ENCODE peak calls at places on chromosome 2, in five cellular contexts. One of them, this sample, is unnamed.

GRCh38 chr2:191382801-191383200 is 137.6 kb downstream of the MYO1B start:
- DNase-seq in GM06990: no peak
- DNase-seq in activated T-cell treated with anti-CD3 and anti-CD28 coated beads, Interleukin-2, amount 50 U/mL, for 1 hour: no peak
- DNase-seq in activated T-helper 1 cell treated with Interleukin-2 at 50 U/mL for 16 hours: no peak
- DNase-seq in NCI-H460: peak
- DNase-seq in this sample: no peak

GRCh38 chr2:43370705-43371104 is 144.3 kb upstream of the ZFP36L2 start:
- DNase-seq in NCI-H460: no peak
- DNase-seq in GM06990: no peak
- DNase-seq in activated T-helper 1 cell treated with Interleukin-2 at 50 U/mL for 16 hours: no peak
- DNase-seq in activated T-cell treated with anti-CD3 and anti-CD28 coated beads, Interleukin-2, amount 50 U/mL, for 1 hour: no peak
- DNase-seq in this sample: no peak

GRCh38 chr2:69559696-69560482 is 83.7 kb downstream of the AAK1 start:
- DNase-seq in activated T-cell treated with anti-CD3 and anti-CD28 coated beads, Interleukin-2, amount 50 U/mL, for 1 hour: no peak
- DNase-seq in GM06990: no peak
- DNase-seq in activated T-helper 1 cell treated with Interleukin-2 at 50 U/mL for 16 hours: no peak
- DNase-seq in NCI-H460: peak
- DNase-seq in this sample: no peak

GRCh38 chr2:196314780-196315179 is 143.4 kb upstream of the STK17B start:
- DNase-seq in GM06990: no peak
- DNase-seq in activated T-helper 1 cell treated with Interleukin-2 at 50 U/mL for 16 hours: no peak
- DNase-seq in activated T-cell treated with anti-CD3 and anti-CD28 coated beads, Interleukin-2, amount 50 U/mL, for 1 hour: no peak
- DNase-seq in NCI-H460: no peak
- DNase-seq in this sample: no peak

GRCh38 chr2:210586381-210586780 is 30.0 kb downstream of the CPS1 start:
- DNase-seq in GM06990: no peak
- DNase-seq in NCI-H460: no peak
- DNase-seq in activated T-helper 1 cell treated with Interleukin-2 at 50 U/mL for 16 hours: no peak
- DNase-seq in activated T-cell treated with anti-CD3 and anti-CD28 coated beads, Interleukin-2, amount 50 U/mL, for 1 hour: no peak
- DNase-seq in this sample: no peak

GRCh38 chr2:189553689-189554088 is 26.9 kb downstream of the SLC40A1 start:
- DNase-seq in NCI-H460: no peak
- DNase-seq in GM06990: no peak
- DNase-seq in activated T-helper 1 cell treated with Interleukin-2 at 50 U/mL for 16 hours: no peak
- DNase-seq in activated T-cell treated with anti-CD3 and anti-CD28 coated beads, Interleukin-2, amount 50 U/mL, for 1 hour: no peak
- DNase-seq in this sample: no peak

GRCh38 chr2:127454595-127455565 is 36.7 kb downstream of the PROC start:
- DNase-seq in activated T-cell treated with anti-CD3 and anti-CD28 coated beads, Interleukin-2, amount 50 U/mL, for 1 hour: no peak
- DNase-seq in GM06990: no peak
- DNase-seq in activated T-helper 1 cell treated with Interleukin-2 at 50 U/mL for 16 hours: no peak
- DNase-seq in NCI-H460: no peak
- DNase-seq in this sample: no peak

GRCh38 chr2:38734299-38735058 is 16.7 kb downstream of the SRSF7 start:
- DNase-seq in activated T-cell treated with anti-CD3 and anti-CD28 coated beads, Interleukin-2, amount 50 U/mL, for 1 hour: no peak
- DNase-seq in activated T-helper 1 cell treated with Interleukin-2 at 50 U/mL for 16 hours: no peak
- DNase-seq in NCI-H460: no peak
- DNase-seq in GM06990: no peak
- DNase-seq in this sample: no peak

GRCh38 chr2:53051157-53051556 is 716.4 kb upstream of the CHAC2 start:
- DNase-seq in NCI-H460: no peak
- DNase-seq in GM06990: no peak
- DNase-seq in activated T-cell treated with anti-CD3 and anti-CD28 coated beads, Interleukin-2, amount 50 U/mL, for 1 hour: no peak
- DNase-seq in activated T-helper 1 cell treated with Interleukin-2 at 50 U/mL for 16 hours: no peak
- DNase-seq in this sample: no peak

GRCh38 chr2:21690005-21690404 is 566.2 kb downstream of the TDRD15 start:
- DNase-seq in activated T-helper 1 cell treated with Interleukin-2 at 50 U/mL for 16 hours: no peak
- DNase-seq in NCI-H460: no peak
- DNase-seq in GM06990: no peak
- DNase-seq in activated T-cell treated with anti-CD3 and anti-CD28 coated beads, Interleukin-2, amount 50 U/mL, for 1 hour: no peak
- DNase-seq in this sample: no peak

GRCh38 chr2:28365158-28365557 is 27.5 kb upstream of the FOSL2 start:
- DNase-seq in activated T-helper 1 cell treated with Interleukin-2 at 50 U/mL for 16 hours: no peak
- DNase-seq in NCI-H460: no peak
- DNase-seq in GM06990: no peak
- DNase-seq in activated T-cell treated with anti-CD3 and anti-CD28 coated beads, Interleukin-2, amount 50 U/mL, for 1 hour: no peak
- DNase-seq in this sample: no peak